ENCODE peak calls at places on chromosomes 7 and 10, in seven cellular contexts. One of them, this sample, is unnamed. For H3K4me1, the result is how much of the 10 kb centered on the place peaks cover.

GRCh38 chr7:82430518-82431465 is 12.8 kb downstream of the CACNA2D1 start:
- DNase-seq in gastrocnemius medialis: no peak
- DNase-seq in aorta: no peak
- DNase-seq in NT2/D1: no peak
- DNase-seq in tibial nerve: no peak
- DNase-seq in upper lobe of right lung: no peak
- DNase-seq in heart left ventricle: no peak
- DNase-seq in this sample: no peak

GRCh38 chr7:81110673-81111072 is 191.8 kb upstream of the SEMA3C start:
- DNase-seq in tibial nerve: no peak
- DNase-seq in upper lobe of right lung: no peak
- DNase-seq in aorta: no peak
- DNase-seq in heart left ventricle: no peak
- DNase-seq in gastrocnemius medialis: no peak
- DNase-seq in NT2/D1: no peak
- DNase-seq in this sample: no peak

GRCh38 chr7:149495785-149496641 is 1.6 kb downstream of the ZNF746 start:
- DNase-seq in tibial nerve: peak
- DNase-seq in gastrocnemius medialis: peak
- DNase-seq in heart left ventricle: peak
- DNase-seq in aorta: peak
- DNase-seq in NT2/D1: no peak
- DNase-seq in upper lobe of right lung: no peak
- DNase-seq in this sample: peak

GRCh38 chr7:132125096-132125495 is 451.2 kb downstream of the PLXNA4 start:
- DNase-seq in tibial nerve: no peak
- DNase-seq in heart left ventricle: no peak
- DNase-seq in NT2/D1: no peak
- DNase-seq in aorta: no peak
- DNase-seq in upper lobe of right lung: no peak
- DNase-seq in gastrocnemius medialis: no peak
- DNase-seq in this sample: no peak

GRCh38 chr10:101217450-101218281 is 11.6 kb downstream of the LBX1 start:
- DNase-seq in aorta: peak
- DNase-seq in NT2/D1: no peak
- DNase-seq in heart left ventricle: peak
- DNase-seq in upper lobe of right lung: no peak
- DNase-seq in gastrocnemius medialis: no peak
- DNase-seq in tibial nerve: no peak
- DNase-seq in this sample: no peak

GRCh38 chr10:35331894-35332640 is 4.2 kb upstream of the CCNY start:
- DNase-seq in gastrocnemius medialis: peak
- DNase-seq in NT2/D1: no peak
- DNase-seq in aorta: no peak
- DNase-seq in upper lobe of right lung: no peak
- DNase-seq in heart left ventricle: no peak
- DNase-seq in tibial nerve: no peak
- DNase-seq in this sample: no peak

GRCh38 chr7:131098527-131098926 is 229.1 kb upstream of the MKLN1 start:
- DNase-seq in aorta: no peak
- DNase-seq in heart left ventricle: no peak
- DNase-seq in tibial nerve: no peak
- DNase-seq in NT2/D1: no peak
- DNase-seq in upper lobe of right lung: no peak
- DNase-seq in gastrocnemius medialis: no peak
- DNase-seq in this sample: no peak

GRCh38 chr7:87570178-87570577 is 30.5 kb downstream of the ABCB1 start:
- DNase-seq in aorta: no peak
- DNase-seq in upper lobe of right lung: no peak
- DNase-seq in tibial nerve: no peak
- DNase-seq in heart left ventricle: no peak
- DNase-seq in NT2/D1: no peak
- DNase-seq in gastrocnemius medialis: no peak
- DNase-seq in this sample: no peak

GRCh38 chr10:100985336-100985735 is 2.0 kb downstream of the MRPL43 start:
- DNase-seq in upper lobe of right lung: no peak
- DNase-seq in NT2/D1: no peak
- DNase-seq in aorta: no peak
- DNase-seq in heart left ventricle: no peak
- DNase-seq in tibial nerve: no peak
- DNase-seq in gastrocnemius medialis: no peak
- DNase-seq in this sample: peak

GRCh38 chr7:106485031-106485551 is 175.9 kb downstream of the CCDC71L start:
- DNase-seq in NT2/D1: no peak
- DNase-seq in heart left ventricle: no peak
- DNase-seq in gastrocnemius medialis: no peak
- DNase-seq in tibial nerve: no peak
- DNase-seq in aorta: no peak
- DNase-seq in upper lobe of right lung: no peak
- DNase-seq in this sample: no peak

GRCh38 chr10:116665541-116666125 is 44.9 kb downstream of the PNLIPRP2 start:
- DNase-seq in aorta: peak
- DNase-seq in NT2/D1: no peak
- DNase-seq in gastrocnemius medialis: no peak
- DNase-seq in tibial nerve: peak
- DNase-seq in heart left ventricle: no peak
- DNase-seq in upper lobe of right lung: no peak
- DNase-seq in this sample: peak

GRCh38 chr7:107180378-107180777 is 11.6 kb downstream of the HBP1 start:
- DNase-seq in aorta: no peak
- DNase-seq in tibial nerve: no peak
- DNase-seq in NT2/D1: no peak
- DNase-seq in heart left ventricle: no peak
- DNase-seq in gastrocnemius medialis: no peak
- DNase-seq in upper lobe of right lung: no peak
- DNase-seq in this sample: peak

GRCh38 chr10:124001391-124002260 is 91.8 kb downstream of the CHST15 start:
- DNase-seq in tibial nerve: no peak
- DNase-seq in heart left ventricle: no peak
- DNase-seq in gastrocnemius medialis: no peak
- DNase-seq in aorta: no peak
- DNase-seq in upper lobe of right lung: peak
- DNase-seq in NT2/D1: no peak
- DNase-seq in this sample: no peak

GRCh38 chr10:124002391-124003069 is 90.9 kb downstream of the CHST15 start:
- DNase-seq in gastrocnemius medialis: no peak
- DNase-seq in heart left ventricle: no peak
- DNase-seq in aorta: no peak
- DNase-seq in upper lobe of right lung: peak
- DNase-seq in NT2/D1: no peak
- DNase-seq in tibial nerve: no peak
- DNase-seq in this sample: no peak

GRCh38 chr10:123999956-124000615 is 93.3 kb downstream of the CHST15 start:
- DNase-seq in upper lobe of right lung: peak
- DNase-seq in heart left ventricle: no peak
- DNase-seq in aorta: no peak
- DNase-seq in gastrocnemius medialis: no peak
- DNase-seq in tibial nerve: no peak
- DNase-seq in NT2/D1: no peak
- DNase-seq in this sample: no peak

GRCh38 chr10:123999261-123999660 is 94.1 kb downstream of the CHST15 start:
- DNase-seq in NT2/D1: no peak
- DNase-seq in heart left ventricle: no peak
- DNase-seq in upper lobe of right lung: no peak
- DNase-seq in aorta: no peak
- DNase-seq in gastrocnemius medialis: no peak
- DNase-seq in tibial nerve: no peak
- DNase-seq in this sample: no peak

GRCh38 chr10:124000792-124001201 is 92.6 kb downstream of the CHST15 start:
- DNase-seq in upper lobe of right lung: peak
- DNase-seq in aorta: no peak
- DNase-seq in heart left ventricle: no peak
- DNase-seq in gastrocnemius medialis: no peak
- DNase-seq in tibial nerve: no peak
- DNase-seq in NT2/D1: no peak
- DNase-seq in this sample: no peak
- H3K4me1 ChIP-seq in upper lobe of right lung: under half
- H3K4me1 ChIP-seq in aorta: under half
- H3K4me1 ChIP-seq in heart left ventricle: under half
- H3K4me1 ChIP-seq in gastrocnemius medialis: under half
- H3K4me1 ChIP-seq in tibial nerve: under half
- H3K4me1 ChIP-seq in NT2/D1: under half
- H3K4me1 ChIP-seq in this sample: under half

DNA sequence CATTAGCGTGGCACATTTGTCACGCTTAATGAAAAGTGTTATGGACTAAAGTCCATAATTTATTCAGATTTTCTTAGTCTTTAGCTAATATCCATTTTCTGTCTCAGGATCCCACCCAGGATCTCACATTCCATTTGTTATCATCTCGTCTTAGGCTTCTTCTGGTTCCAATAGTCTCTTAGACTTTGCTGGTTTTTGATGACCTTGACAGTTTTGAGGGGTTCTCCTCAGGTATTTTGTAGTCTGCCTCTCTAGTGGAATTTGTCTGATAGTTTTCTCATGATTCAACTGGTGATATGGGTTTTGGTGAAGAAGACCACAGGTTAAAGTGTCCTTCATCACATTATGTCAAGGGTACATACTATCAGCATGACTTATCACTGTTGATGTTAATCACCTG is 66.0 kb upstream of the GPR26 start:
- DNase-seq in gastrocnemius medialis: no peak
- DNase-seq in NT2/D1: no peak
- DNase-seq in heart left ventricle: no peak
- DNase-seq in tibial nerve: no peak
- DNase-seq in aorta: no peak
- DNase-seq in upper lobe of right lung: no peak
- DNase-seq in this sample: no peak
- H3K4me1 ChIP-seq in gastrocnemius medialis: under half
- H3K4me1 ChIP-seq in NT2/D1: under half
- H3K4me1 ChIP-seq in heart left ventricle: under half
- H3K4me1 ChIP-seq in tibial nerve: under half
- H3K4me1 ChIP-seq in aorta: under half
- H3K4me1 ChIP-seq in upper lobe of right lung: under half
- H3K4me1 ChIP-seq in this sample: under half

GRCh38 chr10:129962558-129963075 is 1.5 kb downstream of the EBF3 start:
- DNase-seq in gastrocnemius medialis: no peak
- DNase-seq in upper lobe of right lung: no peak
- DNase-seq in NT2/D1: no peak
- DNase-seq in heart left ventricle: no peak
- DNase-seq in aorta: no peak
- DNase-seq in tibial nerve: no peak
- DNase-seq in this sample: no peak

GRCh38 chr10:129963831-129964501 is at the start of gene EBF3:
- DNase-seq in gastrocnemius medialis: peak
- DNase-seq in aorta: peak
- DNase-seq in NT2/D1: no peak
- DNase-seq in heart left ventricle: peak
- DNase-seq in upper lobe of right lung: no peak
- DNase-seq in tibial nerve: peak
- DNase-seq in this sample: peak

GRCh38 chr10:129962092-129962494 is 2.0 kb downstream of the EBF3 start:
- DNase-seq in upper lobe of right lung: no peak
- DNase-seq in tibial nerve: no peak
- DNase-seq in NT2/D1: no peak
- DNase-seq in heart left ventricle: no peak
- DNase-seq in aorta: no peak
- DNase-seq in gastrocnemius medialis: no peak
- DNase-seq in this sample: peak

GRCh38 chr10:129964611-129965417 is 740 bp upstream of the EBF3 start:
- DNase-seq in upper lobe of right lung: no peak
- DNase-seq in gastrocnemius medialis: no peak
- DNase-seq in tibial nerve: no peak
- DNase-seq in aorta: peak
- DNase-seq in NT2/D1: no peak
- DNase-seq in heart left ventricle: no peak
- DNase-seq in this sample: peak

GRCh38 chr10:129963076-129963830 is 821 bp downstream of the EBF3 start:
- DNase-seq in NT2/D1: no peak
- DNase-seq in aorta: peak
- DNase-seq in tibial nerve: no peak
- DNase-seq in heart left ventricle: no peak
- DNase-seq in gastrocnemius medialis: no peak
- DNase-seq in upper lobe of right lung: no peak
- DNase-seq in this sample: peak
- H3K4me1 ChIP-seq in NT2/D1: under half
- H3K4me1 ChIP-seq in aorta: under half
- H3K4me1 ChIP-seq in tibial nerve: under half
- H3K4me1 ChIP-seq in heart left ventricle: under half
- H3K4me1 ChIP-seq in gastrocnemius medialis: under half
- H3K4me1 ChIP-seq in upper lobe of right lung: under half
- H3K4me1 ChIP-seq in this sample: under half

GRCh38 chr10:6069101-6069931 is 7.1 kb upstream of the IL2RA start:
- DNase-seq in NT2/D1: no peak
- DNase-seq in upper lobe of right lung: no peak
- DNase-seq in heart left ventricle: no peak
- DNase-seq in aorta: no peak
- DNase-seq in tibial nerve: no peak
- DNase-seq in gastrocnemius medialis: no peak
- DNase-seq in this sample: no peak

GRCh38 chr10:6070647-6071046 is 8.5 kb upstream of the IL2RA start:
- DNase-seq in aorta: no peak
- DNase-seq in heart left ventricle: no peak
- DNase-seq in tibial nerve: no peak
- DNase-seq in upper lobe of right lung: no peak
- DNase-seq in NT2/D1: no peak
- DNase-seq in gastrocnemius medialis: no peak
- DNase-seq in this sample: no peak

GRCh38 chr10:6068422-6068821 is 6.3 kb upstream of the IL2RA start:
- DNase-seq in heart left ventricle: no peak
- DNase-seq in NT2/D1: no peak
- DNase-seq in aorta: peak
- DNase-seq in gastrocnemius medialis: no peak
- DNase-seq in upper lobe of right lung: no peak
- DNase-seq in tibial nerve: no peak
- DNase-seq in this sample: no peak

GRCh38 chr10:6072215-6072941 is 10.2 kb upstream of the IL2RA start:
- DNase-seq in NT2/D1: no peak
- DNase-seq in tibial nerve: no peak
- DNase-seq in upper lobe of right lung: no peak
- DNase-seq in heart left ventricle: no peak
- DNase-seq in aorta: no peak
- DNase-seq in gastrocnemius medialis: no peak
- DNase-seq in this sample: no peak

DNA sequence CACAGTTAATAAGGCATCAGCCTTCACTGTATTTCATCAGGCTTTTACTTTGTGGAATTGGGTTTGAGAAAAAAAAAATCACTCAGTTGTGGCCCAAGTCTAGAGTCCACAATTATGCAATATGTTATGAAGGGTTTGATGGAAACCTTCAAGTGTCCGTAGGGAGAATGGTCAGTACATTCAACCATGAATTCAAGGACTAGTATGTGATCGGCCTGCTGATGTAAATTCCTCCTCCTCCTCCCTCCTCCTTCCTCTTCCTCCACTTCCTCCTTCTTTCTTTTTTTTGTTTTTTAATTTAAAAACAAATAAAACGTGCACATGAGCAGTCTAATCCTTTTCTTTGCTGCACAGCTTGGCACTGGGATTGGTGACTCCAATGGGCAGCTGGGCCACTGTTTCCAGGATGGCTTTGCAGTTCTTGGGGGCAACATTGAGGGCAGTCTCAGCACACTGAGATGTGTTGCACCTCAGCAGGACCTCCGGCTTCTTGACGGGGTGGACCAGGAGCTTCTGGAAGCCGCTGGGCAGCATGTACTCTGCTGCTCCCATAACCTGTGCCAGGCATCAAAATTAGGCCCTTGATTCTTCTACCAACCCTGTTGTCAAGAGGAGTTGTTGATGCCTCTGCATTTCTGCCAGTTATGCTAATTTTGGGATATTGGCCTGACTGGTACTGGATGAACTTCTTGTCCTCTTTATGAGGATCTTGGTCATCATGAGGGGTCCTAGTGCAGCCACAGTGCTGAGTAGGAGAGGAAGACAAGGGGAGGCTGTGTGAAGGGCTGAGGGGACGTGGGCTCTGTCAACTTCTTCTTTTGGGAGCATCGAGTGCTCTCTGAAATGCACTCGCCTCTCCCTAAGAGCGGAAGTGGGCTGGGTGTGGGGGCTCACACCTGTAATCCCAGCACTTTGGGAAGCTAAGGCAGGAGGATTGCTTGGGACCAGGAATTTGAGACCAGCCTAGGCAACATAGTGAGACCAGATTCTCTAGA is 9.3 kb upstream of the IL2RA start:
- DNase-seq in tibial nerve: no peak
- DNase-seq in upper lobe of right lung: no peak
- DNase-seq in NT2/D1: no peak
- DNase-seq in heart left ventricle: no peak
- DNase-seq in gastrocnemius medialis: no peak
- DNase-seq in aorta: no peak
- DNase-seq in this sample: no peak
- H3K4me1 ChIP-seq in tibial nerve: under half
- H3K4me1 ChIP-seq in upper lobe of right lung: under half
- H3K4me1 ChIP-seq in NT2/D1: under half
- H3K4me1 ChIP-seq in heart left ventricle: under half
- H3K4me1 ChIP-seq in gastrocnemius medialis: under half
- H3K4me1 ChIP-seq in aorta: under half
- H3K4me1 ChIP-seq in this sample: under half